ENCODE peak calls at places on chromosomes 12 and 14, in ten cellular contexts. One of them, this sample, is unnamed.

GRCh38 chr14:26794731-26795130 is 196.9 kb upstream of the NOVA1 start:
- DNase-seq in activated T-helper 1 cell treated with anti-CD3 and anti-CD28 coated beads, Interleukin-2, amount 50 U/mL, for 16 hours: no peak
- DNase-seq in stimulated activated CD4-positive, alpha-beta T cell treated with anti-CD3 and anti-CD28 coated beads, Interleukin-15, amount 100 ng/mL, for 24 hours: no peak
- DNase-seq in globus pallidus: no peak
- DNase-seq in smooth muscle cell of the brain vasculature: no peak
- DNase-seq in hypothalamus: no peak
- DNase-seq in WERI-Rb-1: no peak
- DNase-seq in NCI-H1930: no peak
- DNase-seq in GM13977: no peak
- DNase-seq in left lung: no peak
- DNase-seq in this sample: no peak

GRCh38 chr12:96749978-96750377 is 157.1 kb upstream of the NEDD1 start:
- DNase-seq in globus pallidus: no peak
- DNase-seq in hypothalamus: no peak
- DNase-seq in activated T-helper 1 cell treated with anti-CD3 and anti-CD28 coated beads, Interleukin-2, amount 50 U/mL, for 16 hours: no peak
- DNase-seq in stimulated activated CD4-positive, alpha-beta T cell treated with anti-CD3 and anti-CD28 coated beads, Interleukin-15, amount 100 ng/mL, for 24 hours: no peak
- DNase-seq in smooth muscle cell of the brain vasculature: no peak
- DNase-seq in WERI-Rb-1: no peak
- DNase-seq in GM13977: no peak
- DNase-seq in NCI-H1930: no peak
- DNase-seq in left lung: no peak
- DNase-seq in this sample: no peak

GRCh38 chr14:79543966-79544365 is 667.3 kb downstream of the DIO2 start:
- DNase-seq in smooth muscle cell of the brain vasculature: peak
- DNase-seq in globus pallidus: no peak
- DNase-seq in hypothalamus: no peak
- DNase-seq in left lung: no peak
- DNase-seq in GM13977: no peak
- DNase-seq in activated T-helper 1 cell treated with anti-CD3 and anti-CD28 coated beads, Interleukin-2, amount 50 U/mL, for 16 hours: no peak
- DNase-seq in NCI-H1930: no peak
- DNase-seq in WERI-Rb-1: peak
- DNase-seq in stimulated activated CD4-positive, alpha-beta T cell treated with anti-CD3 and anti-CD28 coated beads, Interleukin-15, amount 100 ng/mL, for 24 hours: no peak
- DNase-seq in this sample: peak

GRCh38 chr14:89340200-89340667 is 76.8 kb downstream of the FOXN3 start:
- DNase-seq in NCI-H1930: no peak
- DNase-seq in stimulated activated CD4-positive, alpha-beta T cell treated with anti-CD3 and anti-CD28 coated beads, Interleukin-15, amount 100 ng/mL, for 24 hours: no peak
- DNase-seq in GM13977: no peak
- DNase-seq in globus pallidus: no peak
- DNase-seq in smooth muscle cell of the brain vasculature: no peak
- DNase-seq in WERI-Rb-1: no peak
- DNase-seq in activated T-helper 1 cell treated with anti-CD3 and anti-CD28 coated beads, Interleukin-2, amount 50 U/mL, for 16 hours: no peak
- DNase-seq in left lung: no peak
- DNase-seq in hypothalamus: no peak
- DNase-seq in this sample: no peak

GRCh38 chr12:132400011-132400641 is 70.7 kb upstream of the GALNT9 start:
- DNase-seq in activated T-helper 1 cell treated with anti-CD3 and anti-CD28 coated beads, Interleukin-2, amount 50 U/mL, for 16 hours: no peak
- DNase-seq in hypothalamus: no peak
- DNase-seq in left lung: peak
- DNase-seq in stimulated activated CD4-positive, alpha-beta T cell treated with anti-CD3 and anti-CD28 coated beads, Interleukin-15, amount 100 ng/mL, for 24 hours: no peak
- DNase-seq in smooth muscle cell of the brain vasculature: no peak
- DNase-seq in NCI-H1930: no peak
- DNase-seq in GM13977: no peak
- DNase-seq in WERI-Rb-1: peak
- DNase-seq in globus pallidus: no peak
- DNase-seq in this sample: no peak

GRCh38 chr12:1488908-1489381 is 105.4 kb downstream of the FBXL14 start:
- DNase-seq in left lung: no peak
- DNase-seq in smooth muscle cell of the brain vasculature: no peak
- DNase-seq in NCI-H1930: no peak
- DNase-seq in globus pallidus: no peak
- DNase-seq in stimulated activated CD4-positive, alpha-beta T cell treated with anti-CD3 and anti-CD28 coated beads, Interleukin-15, amount 100 ng/mL, for 24 hours: peak
- DNase-seq in activated T-helper 1 cell treated with anti-CD3 and anti-CD28 coated beads, Interleukin-2, amount 50 U/mL, for 16 hours: no peak
- DNase-seq in WERI-Rb-1: no peak
- DNase-seq in hypothalamus: no peak
- DNase-seq in GM13977: no peak
- DNase-seq in this sample: no peak

GRCh38 chr12:123712780-123713319 is 697 bp downstream of the ATP6V0A2 start:
- DNase-seq in activated T-helper 1 cell treated with anti-CD3 and anti-CD28 coated beads, Interleukin-2, amount 50 U/mL, for 16 hours: no peak
- DNase-seq in left lung: no peak
- DNase-seq in WERI-Rb-1: no peak
- DNase-seq in GM13977: no peak
- DNase-seq in hypothalamus: no peak
- DNase-seq in smooth muscle cell of the brain vasculature: no peak
- DNase-seq in stimulated activated CD4-positive, alpha-beta T cell treated with anti-CD3 and anti-CD28 coated beads, Interleukin-15, amount 100 ng/mL, for 24 hours: no peak
- DNase-seq in NCI-H1930: no peak
- DNase-seq in globus pallidus: no peak
- DNase-seq in this sample: no peak

GRCh38 chr12:76621582-76622024 is 62.0 kb upstream of the OSBPL8 start:
- DNase-seq in globus pallidus: peak
- DNase-seq in WERI-Rb-1: peak
- DNase-seq in activated T-helper 1 cell treated with anti-CD3 and anti-CD28 coated beads, Interleukin-2, amount 50 U/mL, for 16 hours: peak
- DNase-seq in left lung: no peak
- DNase-seq in stimulated activated CD4-positive, alpha-beta T cell treated with anti-CD3 and anti-CD28 coated beads, Interleukin-15, amount 100 ng/mL, for 24 hours: peak
- DNase-seq in hypothalamus: peak
- DNase-seq in GM13977: peak
- DNase-seq in smooth muscle cell of the brain vasculature: peak
- DNase-seq in NCI-H1930: no peak
- DNase-seq in this sample: peak

GRCh38 chr12:51621155-51621922 is 30.3 kb downstream of the SCN8A start:
- DNase-seq in WERI-Rb-1: no peak
- DNase-seq in smooth muscle cell of the brain vasculature: no peak
- DNase-seq in GM13977: no peak
- DNase-seq in NCI-H1930: no peak
- DNase-seq in stimulated activated CD4-positive, alpha-beta T cell treated with anti-CD3 and anti-CD28 coated beads, Interleukin-15, amount 100 ng/mL, for 24 hours: no peak
- DNase-seq in hypothalamus: no peak
- DNase-seq in activated T-helper 1 cell treated with anti-CD3 and anti-CD28 coated beads, Interleukin-2, amount 50 U/mL, for 16 hours: no peak
- DNase-seq in left lung: no peak
- DNase-seq in globus pallidus: no peak
- DNase-seq in this sample: no peak

GRCh38 chr12:92059976-92060375 is 85.7 kb downstream of the BTG1 start:
- DNase-seq in NCI-H1930: no peak
- DNase-seq in left lung: no peak
- DNase-seq in activated T-helper 1 cell treated with anti-CD3 and anti-CD28 coated beads, Interleukin-2, amount 50 U/mL, for 16 hours: no peak
- DNase-seq in globus pallidus: no peak
- DNase-seq in smooth muscle cell of the brain vasculature: no peak
- DNase-seq in stimulated activated CD4-positive, alpha-beta T cell treated with anti-CD3 and anti-CD28 coated beads, Interleukin-15, amount 100 ng/mL, for 24 hours: no peak
- DNase-seq in GM13977: no peak
- DNase-seq in hypothalamus: no peak
- DNase-seq in WERI-Rb-1: no peak
- DNase-seq in this sample: no peak

GRCh38 chr14:98953544-98954346 is 318.3 kb downstream of the BCL11B start:
- DNase-seq in smooth muscle cell of the brain vasculature: no peak
- DNase-seq in hypothalamus: no peak
- DNase-seq in GM13977: no peak
- DNase-seq in NCI-H1930: no peak
- DNase-seq in activated T-helper 1 cell treated with anti-CD3 and anti-CD28 coated beads, Interleukin-2, amount 50 U/mL, for 16 hours: no peak
- DNase-seq in WERI-Rb-1: no peak
- DNase-seq in globus pallidus: no peak
- DNase-seq in stimulated activated CD4-positive, alpha-beta T cell treated with anti-CD3 and anti-CD28 coated beads, Interleukin-15, amount 100 ng/mL, for 24 hours: no peak
- DNase-seq in left lung: no peak
- DNase-seq in this sample: no peak

GRCh38 chr12:119036878-119037493 is 55.6 kb downstream of the SRRM4 start:
- DNase-seq in NCI-H1930: peak
- DNase-seq in stimulated activated CD4-positive, alpha-beta T cell treated with anti-CD3 and anti-CD28 coated beads, Interleukin-15, amount 100 ng/mL, for 24 hours: peak
- DNase-seq in globus pallidus: peak
- DNase-seq in smooth muscle cell of the brain vasculature: no peak
- DNase-seq in activated T-helper 1 cell treated with anti-CD3 and anti-CD28 coated beads, Interleukin-2, amount 50 U/mL, for 16 hours: no peak
- DNase-seq in hypothalamus: no peak
- DNase-seq in left lung: no peak
- DNase-seq in GM13977: peak
- DNase-seq in WERI-Rb-1: peak
- DNase-seq in this sample: no peak

GRCh38 chr12:1592444-1593231 is 1.7 kb downstream of the FBXL14 start:
- DNase-seq in globus pallidus: peak
- DNase-seq in GM13977: peak
- DNase-seq in WERI-Rb-1: peak
- DNase-seq in activated T-helper 1 cell treated with anti-CD3 and anti-CD28 coated beads, Interleukin-2, amount 50 U/mL, for 16 hours: peak
- DNase-seq in stimulated activated CD4-positive, alpha-beta T cell treated with anti-CD3 and anti-CD28 coated beads, Interleukin-15, amount 100 ng/mL, for 24 hours: peak
- DNase-seq in left lung: no peak
- DNase-seq in NCI-H1930: no peak
- DNase-seq in hypothalamus: peak
- DNase-seq in smooth muscle cell of the brain vasculature: no peak
- DNase-seq in this sample: no peak

This sample was measured in brain pericyte.